ENCODE peak calls at places on chromosomes 2 and 18, in four cellular contexts. One of them, this sample, is unnamed.

GRCh38 chr2:228245601-228246000 is 64.1 kb upstream of the SPHKAP start:
- DNase-seq in GM12878: no peak
- DNase-seq in spleen: no peak
- DNase-seq in prostate gland: no peak
- DNase-seq in this sample: no peak

GRCh38 chr2:208643145-208643544 is 236.6 kb downstream of the PTH2R start:
- DNase-seq in GM12878: no peak
- DNase-seq in spleen: no peak
- DNase-seq in prostate gland: no peak
- DNase-seq in this sample: no peak

GRCh38 chr2:108315408-108316193 is 26.9 kb downstream of the SULT1C2 start:
- DNase-seq in GM12878: no peak
- DNase-seq in spleen: no peak
- DNase-seq in prostate gland: peak
- DNase-seq in this sample: peak

GRCh38 chr18:23951206-23951605 is 63.3 kb upstream of the TTC39C start:
- DNase-seq in GM12878: no peak
- DNase-seq in spleen: no peak
- DNase-seq in prostate gland: no peak
- DNase-seq in this sample: no peak

GRCh38 chr2:40964509-40964908 is 512.6 kb upstream of the SLC8A1 start:
- DNase-seq in GM12878: no peak
- DNase-seq in spleen: no peak
- DNase-seq in prostate gland: no peak
- DNase-seq in this sample: no peak

GRCh38 chr2:107811376-107811775 is 15.3 kb upstream of the RGPD4 start:
- DNase-seq in GM12878: no peak
- DNase-seq in spleen: no peak
- DNase-seq in prostate gland: no peak
- DNase-seq in this sample: no peak

GRCh38 chr2:43576983-43577892 is 18.6 kb downstream of the THADA start:
- DNase-seq in GM12878: no peak
- DNase-seq in spleen: no peak
- DNase-seq in prostate gland: peak
- DNase-seq in this sample: peak

GRCh38 chr2:101175991-101176390 is 24.8 kb upstream of the TBC1D8 start:
- DNase-seq in GM12878: no peak
- DNase-seq in spleen: no peak
- DNase-seq in prostate gland: no peak
- DNase-seq in this sample: no peak

GRCh38 chr2:61016392-61017002 is 1.0 kb upstream of the PEX13 start:
- DNase-seq in GM12878: no peak
- DNase-seq in spleen: no peak
- DNase-seq in prostate gland: peak
- DNase-seq in this sample: no peak

GRCh38 chr2:20156826-20157605 is 67.9 kb downstream of the SDC1 start:
- DNase-seq in GM12878: peak
- DNase-seq in spleen: no peak
- DNase-seq in prostate gland: no peak
- DNase-seq in this sample: no peak

GRCh38 chr2:236712304-236712703 is 142.7 kb downstream of the ACKR3 start:
- DNase-seq in GM12878: no peak
- DNase-seq in spleen: no peak
- DNase-seq in prostate gland: no peak
- DNase-seq in this sample: no peak

GRCh38 chr18:25231327-25231691 is 120.7 kb downstream of the ZNF521 start:
- DNase-seq in GM12878: no peak
- DNase-seq in spleen: no peak
- DNase-seq in prostate gland: no peak
- DNase-seq in this sample: no peak

GRCh38 chr2:130810490-130810889 is 26.2 kb upstream of the ARHGEF4 start:
- DNase-seq in GM12878: no peak
- DNase-seq in spleen: peak
- DNase-seq in prostate gland: no peak
- DNase-seq in this sample: no peak

GRCh38 chr2:10721344-10722251 is at the start of gene ATP6V1C2:
- DNase-seq in GM12878: no peak
- DNase-seq in spleen: peak
- DNase-seq in prostate gland: peak
- DNase-seq in this sample: peak

GRCh38 chr18:47036298-47036874 is 965 bp upstream of the ELOA2 start:
- DNase-seq in GM12878: no peak
- DNase-seq in spleen: no peak
- DNase-seq in prostate gland: no peak
- DNase-seq in this sample: no peak

GRCh38 chr18:73691118-73691517 is 456.5 kb downstream of the FBXO15 start:
- DNase-seq in GM12878: no peak
- DNase-seq in spleen: no peak
- DNase-seq in prostate gland: no peak
- DNase-seq in this sample: no peak

GRCh38 chr2:188293601-188294482 is 2.2 kb downstream of the GULP1 start:
- DNase-seq in GM12878: no peak
- DNase-seq in spleen: no peak
- DNase-seq in prostate gland: peak
- DNase-seq in this sample: peak

GRCh38 chr2:98148968-98149697 is 62.2 kb downstream of the VWA3B start:
- DNase-seq in GM12878: no peak
- DNase-seq in spleen: no peak
- DNase-seq in prostate gland: no peak
- DNase-seq in this sample: no peak

DNA sequence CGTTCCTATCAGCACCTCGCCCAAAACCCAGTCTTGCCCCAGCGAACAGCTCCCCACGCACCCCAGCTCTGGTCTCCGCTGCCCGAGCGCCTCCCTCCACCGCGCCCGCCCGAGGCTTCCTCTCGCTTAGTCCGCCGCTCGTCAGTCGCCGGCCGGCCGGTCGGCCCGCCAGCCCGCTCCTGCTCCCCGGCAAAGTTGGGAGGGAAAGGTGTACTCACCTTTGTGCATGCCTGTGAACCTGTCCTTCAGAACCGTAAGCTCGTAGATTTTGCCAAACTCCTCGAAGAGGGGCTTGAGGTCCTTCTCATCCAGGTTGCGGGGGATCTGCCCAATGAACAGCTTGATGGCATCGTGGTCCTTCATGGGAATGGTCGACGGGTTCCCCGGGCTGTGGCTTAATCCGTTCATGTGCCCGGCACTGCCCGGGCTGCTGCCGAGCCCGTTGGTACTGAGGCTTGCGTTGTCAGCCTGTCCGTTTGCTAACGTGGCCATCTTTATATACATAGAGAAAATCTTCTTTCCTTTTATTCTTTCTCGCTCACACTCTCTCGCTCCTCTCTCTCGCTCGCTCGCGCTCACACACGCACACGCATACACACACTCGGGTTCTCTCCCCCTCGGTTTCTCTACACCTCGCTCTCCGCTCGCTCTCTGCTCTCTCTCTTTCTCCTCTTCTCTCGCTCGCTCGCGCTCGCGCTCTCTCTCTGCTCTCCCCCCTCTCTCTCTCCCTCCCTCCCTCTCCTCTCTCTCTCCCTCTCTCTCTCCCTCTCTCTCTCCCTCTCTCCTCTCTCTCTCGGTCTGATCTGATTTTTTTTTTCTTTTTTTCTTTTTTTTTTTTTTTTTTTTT is at the start of gene CELF4:
- DNase-seq in GM12878: no peak
- DNase-seq in spleen: peak
- DNase-seq in prostate gland: no peak
- DNase-seq in this sample: peak
- TF ChIP-seq POLR2A in GM12878: no peak
- TF ChIP-seq POLR2A in spleen: no peak
- TF ChIP-seq POLR2A in prostate gland: no peak
- TF ChIP-seq POLR2A in this sample: no peak

GRCh38 chr2:32614069-32614468 is 13.8 kb upstream of the TTC27 start:
- DNase-seq in GM12878: no peak
- DNase-seq in spleen: no peak
- DNase-seq in prostate gland: no peak
- DNase-seq in this sample: no peak

GRCh38 chr2:32623311-32623706 is 4.5 kb upstream of the TTC27 start:
- DNase-seq in GM12878: no peak
- DNase-seq in spleen: no peak
- DNase-seq in prostate gland: no peak
- DNase-seq in this sample: no peak

GRCh38 chr2:32622570-32623310 is 5.1 kb upstream of the TTC27 start:
- DNase-seq in GM12878: no peak
- DNase-seq in spleen: no peak
- DNase-seq in prostate gland: no peak
- DNase-seq in this sample: no peak

GRCh38 chr2:32617790-32618189 is 10.1 kb upstream of the TTC27 start:
- DNase-seq in GM12878: no peak
- DNase-seq in spleen: no peak
- DNase-seq in prostate gland: no peak
- DNase-seq in this sample: no peak
- H3K27ac ChIP-seq in GM12878: no peak
- H3K27ac ChIP-seq in spleen: no peak
- H3K27ac ChIP-seq in prostate gland: no peak
- H3K27ac ChIP-seq in this sample: peak

DNA sequence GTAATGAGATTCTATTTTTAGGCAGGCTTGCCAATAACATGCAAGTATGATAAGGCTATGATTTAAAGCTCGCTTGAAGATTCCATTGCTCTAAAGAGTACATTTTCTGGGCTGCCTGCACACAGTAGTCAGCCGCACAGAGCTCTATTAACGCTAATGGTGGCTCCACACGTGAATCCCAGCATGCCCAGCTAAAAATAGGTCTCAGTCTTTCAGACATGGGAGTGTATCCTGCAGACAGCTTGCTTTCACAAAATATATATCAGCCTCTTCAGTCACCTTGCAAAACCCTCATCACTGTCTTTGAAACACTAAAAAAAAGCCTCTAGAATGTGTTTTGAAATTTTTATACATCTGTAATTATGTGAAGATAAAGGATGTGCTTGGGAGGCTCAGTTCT is 418.1 kb downstream of the MTX2 start:
- DNase-seq in GM12878: no peak
- DNase-seq in spleen: no peak
- DNase-seq in prostate gland: no peak
- DNase-seq in this sample: no peak
- TF ChIP-seq POLR2AphosphoS5 in GM12878: no peak
- TF ChIP-seq POLR2AphosphoS5 in spleen: no peak
- TF ChIP-seq POLR2AphosphoS5 in prostate gland: no peak
- TF ChIP-seq POLR2AphosphoS5 in this sample: no peak

GRCh38 chr2:96869824-96870630 is at the start of gene SEMA4C:
- DNase-seq in GM12878: no peak
- DNase-seq in spleen: peak
- DNase-seq in prostate gland: peak
- DNase-seq in this sample: peak
- TF ChIP-seq POLR2A in GM12878: peak
- TF ChIP-seq POLR2A in spleen: peak
- TF ChIP-seq POLR2A in prostate gland: peak
- TF ChIP-seq POLR2A in this sample: no peak

DNA sequence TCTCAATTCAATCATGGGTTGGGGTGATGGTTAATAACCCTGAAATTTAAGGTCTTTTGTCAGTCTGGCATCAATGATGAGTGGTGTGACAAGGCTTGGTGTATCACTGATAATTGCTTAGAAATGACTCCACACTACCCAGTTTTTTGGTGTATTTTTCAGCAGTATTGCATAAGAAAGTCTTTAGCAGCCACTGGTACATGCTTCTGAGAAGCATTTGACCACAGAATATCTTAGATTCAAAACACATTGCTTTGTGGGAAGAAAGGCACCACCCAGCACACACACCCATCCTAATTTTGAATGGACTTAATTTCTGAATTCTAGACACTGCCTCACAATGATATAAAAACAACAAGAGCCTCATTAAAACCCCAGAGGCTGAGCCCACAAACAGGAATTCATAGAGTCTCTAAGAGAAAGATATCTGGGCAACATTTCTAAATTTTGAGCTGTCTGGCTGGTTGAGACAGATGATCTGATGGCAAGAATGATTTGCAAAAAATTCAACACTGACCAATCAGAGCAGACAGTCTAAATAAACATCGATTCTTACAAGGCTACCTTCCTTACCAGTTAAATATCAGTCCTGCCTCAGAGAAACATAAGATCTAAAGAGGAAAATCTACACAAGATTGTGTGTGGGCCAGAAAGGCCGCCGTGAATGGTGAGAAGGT is 114.7 kb upstream of the CYP1B1 start:
- DNase-seq in GM12878: no peak
- DNase-seq in spleen: no peak
- DNase-seq in prostate gland: no peak
- DNase-seq in this sample: no peak
- H3K27ac ChIP-seq in GM12878: no peak
- H3K27ac ChIP-seq in spleen: peak
- H3K27ac ChIP-seq in prostate gland: no peak
- H3K27ac ChIP-seq in this sample: no peak

GRCh38 chr18:7946724-7947377 is 379.7 kb downstream of the PTPRM start:
- DNase-seq in GM12878: no peak
- DNase-seq in spleen: no peak
- DNase-seq in prostate gland: no peak
- DNase-seq in this sample: no peak
- TF ChIP-seq POLR2AphosphoS5 in GM12878: no peak
- TF ChIP-seq POLR2AphosphoS5 in spleen: no peak
- TF ChIP-seq POLR2AphosphoS5 in prostate gland: no peak
- TF ChIP-seq POLR2AphosphoS5 in this sample: peak

GRCh38 chr2:27871805-27872204 is 18.4 kb downstream of the RBKS start:
- DNase-seq in GM12878: no peak
- DNase-seq in spleen: no peak
- DNase-seq in prostate gland: no peak
- DNase-seq in this sample: no peak
- TF ChIP-seq POLR2A in GM12878: no peak
- TF ChIP-seq POLR2A in spleen: no peak
- TF ChIP-seq POLR2A in prostate gland: no peak
- TF ChIP-seq POLR2A in this sample: no peak

GRCh38 chr2:51220080-51220479 is 188.1 kb upstream of the NRXN1 start:
- DNase-seq in GM12878: no peak
- DNase-seq in spleen: no peak
- DNase-seq in prostate gland: no peak
- DNase-seq in this sample: no peak
- H3K27ac ChIP-seq in GM12878: no peak
- H3K27ac ChIP-seq in spleen: no peak
- H3K27ac ChIP-seq in prostate gland: no peak
- H3K27ac ChIP-seq in this sample: no peak

GRCh38 chr2:105388971-105389381 is 9.9 kb downstream of the FHL2 start:
- DNase-seq in GM12878: no peak
- DNase-seq in spleen: no peak
- DNase-seq in prostate gland: no peak
- DNase-seq in this sample: no peak
- TF ChIP-seq POLR2AphosphoS5 in GM12878: no peak
- TF ChIP-seq POLR2AphosphoS5 in spleen: no peak
- TF ChIP-seq POLR2AphosphoS5 in prostate gland: peak
- TF ChIP-seq POLR2AphosphoS5 in this sample: no peak

GRCh38 chr2:204917089-204917701 is 371.9 kb downstream of the PARD3B start:
- DNase-seq in GM12878: no peak
- DNase-seq in spleen: no peak
- DNase-seq in prostate gland: no peak
- DNase-seq in this sample: no peak
- TF ChIP-seq POLR2A in GM12878: no peak
- TF ChIP-seq POLR2A in spleen: no peak
- TF ChIP-seq POLR2A in prostate gland: no peak
- TF ChIP-seq POLR2A in this sample: no peak